ENCODE peak calls at places on chromosome 19, in five cellular contexts. S is adipocyte, V is cardiac muscle cell, Y is ecto neural progenitor cell, D is ACHN. E is an unnamed sample.
A peak's percentile ranks its signal among the peaks of the same experiment; 100 is the strongest.

GRCh38 chr19:40263440-40264313 is 21.5 kb downstream of the AKT2 start:
- DNase-seq in S (no peak), D (no peak), Y (no peak), V (no peak), E (no peak)

GRCh38 chr19:45769821-45770191 is 754 bp upstream of the SIX5 start:
- DNase-seq in Y (no peak), S (peak; percentile 50), D (peak; percentile 38), V (no peak), E (peak; percentile 62)

GRCh38 chr19:16096281-16096855 is 15.3 kb upstream of the RAB8A start:
- DNase-seq in S (no peak), V (no peak), Y (no peak), D (no peak), E (no peak)

GRCh38 chr19:43778651-43779050 is 2.1 kb downstream of the KCNN4 start:
- DNase-seq in S (no peak), V (no peak), D (no peak), Y (no peak), E (no peak)

GRCh38 chr19:18309525-18310064 is 13.3 kb downstream of the LSM4 start:
- DNase-seq in D (no peak), V (no peak), S (no peak), Y (no peak), E (no peak)

GRCh38 chr19:16588089-16588823 is 16.0 kb upstream of the SLC35E1 start:
- DNase-seq in D (no peak), Y (no peak), S (no peak), V (peak; percentile 55), E (peak; percentile 63)

GRCh38 chr19:56538761-56539263 is at the start of gene ZFP28:
- DNase-seq in V (no peak), S (no peak), Y (peak; percentile 84), D (no peak), E (no peak)

GRCh38 chr19:40244596-40244995 is 18.1 kb upstream of the CCNP start:
- DNase-seq in D (no peak), S (no peak), Y (no peak), V (no peak), E (no peak)

GRCh38 chr19:10503002-10503789 is at the start of gene KEAP1:
- DNase-seq in Y (peak; percentile 70), V (no peak), S (peak; percentile 46), D (peak; percentile 39), E (no peak)

GRCh38 chr19:3611841-3612240 is 5.2 kb upstream of the TBXA2R start:
- DNase-seq in D (no peak), V (no peak), Y (no peak), S (no peak), E (no peak)

GRCh38 chr19:7575426-7576040 is 20.1 kb upstream of the CAMSAP3 start:
- DNase-seq in V (no peak), Y (no peak), D (no peak), S (no peak), E (no peak)

GRCh38 chr19:6241056-6241455 is 38.7 kb downstream of the MLLT1 start:
- DNase-seq in V (no peak), D (no peak), S (no peak), Y (no peak), E (no peak)

GRCh38 chr19:41323023-41323422 is 13.1 kb downstream of the CCDC97 start:
- DNase-seq in Y (no peak), D (no peak), S (peak; percentile 73), V (no peak), E (no peak)

GRCh38 chr19:19406878-19407639 is 1.6 kb downstream of the GATAD2A start:
- DNase-seq in Y (no peak), D (peak; percentile 45), V (no peak), S (peak; percentile 70), E (peak; percentile 25)

GRCh38 chr19:55241935-55242464 is 13.4 kb upstream of the TMEM86B start:
- DNase-seq in V (no peak), D (no peak), Y (no peak), S (no peak), E (no peak)

GRCh38 chr19:11196406-11197287 is 698 bp downstream of the KANK2 start:
- DNase-seq in S (peak; percentile 73), Y (peak; percentile 64), D (peak; percentile 25), V (peak; percentile 53), E (no peak)

GRCh38 chr19:50718255-50719118 is 1.1 kb downstream of the SHANK1 start:
- DNase-seq in S (peak; percentile 60), V (no peak), Y (peak; percentile 75), D (no peak), E (no peak)

GRCh38 chr19:34246340-34246739 is 8.0 kb upstream of the GARRE1 start:
- DNase-seq in V (no peak), D (no peak), Y (no peak), S (peak; percentile 25), E (no peak)

GRCh38 chr19:58218899-58219298 is 9.8 kb upstream of the ZNF544 start:
- DNase-seq in Y (no peak), D (peak; percentile 22), S (no peak), V (peak; percentile 18), E (no peak)

GRCh38 chr19:38744906-38745305 is 632 bp upstream of the CAPN12 start:
- DNase-seq in S (no peak), D (no peak), Y (no peak), V (no peak), E (no peak)

GRCh38 chr19:47853003-47853402 is 6.0 kb upstream of the TPRX2 start:
- DNase-seq in Y (no peak), D (no peak), S (no peak), V (no peak), E (no peak)

GRCh38 chr19:38942471-38943181 is 11.9 kb downstream of the MRPS12 start:
- DNase-seq in D (no peak), Y (no peak), V (no peak), S (no peak), E (no peak)